ENCODE peak calls at places on chromosome 22, in five cellular contexts. R, I, L, Q and C are unnamed samples.

GRCh38 chr22:42363851-42364250 is 68.4 kb downstream of the NFAM1 start:
- DNase-seq in R (no peak), L (no peak), I (no peak), Q (no peak), C (no peak)

GRCh38 chr22:49026476-49027121 is 801.1 kb downstream of the BRD1 start:
- DNase-seq in Q (no peak), L (no peak), I (no peak), R (no peak), C (no peak)

GRCh38 chr22:41382610-41383009 is 868 bp downstream of the TEF start:
- DNase-seq in L (no peak), Q (no peak), I (peak), R (no peak), C (no peak)

GRCh38 chr22:43440556-43440955 is 28.7 kb downstream of the MPPED1 start:
- DNase-seq in I (no peak), L (no peak), R (no peak), Q (no peak), C (no peak)

GRCh38 chr22:24681236-24681635 is 78.2 kb downstream of the GGT1 start:
- DNase-seq in Q (no peak), I (no peak), L (no peak), R (no peak), C (no peak)

GRCh38 chr22:41968601-41969000 is 642 bp upstream of the SEPTIN3 start:
- DNase-seq in R (no peak), I (no peak), Q (no peak), L (no peak), C (no peak)

GRCh38 chr22:17483670-17484372 is 79.5 kb upstream of the SLC25A18 start:
- DNase-seq in L (peak), R (no peak), Q (no peak), I (no peak), C (peak)

GRCh38 chr22:17581631-17582030 is 18.3 kb downstream of the SLC25A18 start:
- DNase-seq in L (no peak), Q (no peak), R (no peak), I (no peak), C (no peak)

GRCh38 chr22:29449296-29449863 is 11.0 kb downstream of the RFPL1 start:
- DNase-seq in R (no peak), L (no peak), Q (no peak), I (no peak), C (no peak)

GRCh38 chr22:46149493-46149997 is 781 bp upstream of the PPARA start:
- DNase-seq in L (peak), Q (peak), R (no peak), I (peak), C (no peak)

GRCh38 chr22:42022162-42022847 is 23.7 kb downstream of the WBP2NL start:
- DNase-seq in Q (no peak), I (no peak), L (no peak), R (no peak), C (no peak)

GRCh38 chr22:23401111-23401909 is 178.8 kb downstream of the IGLL1 start:
- DNase-seq in Q (no peak), L (no peak), R (peak), I (peak), C (no peak)

GRCh38 chr22:22166941-22167713 is 77.5 kb upstream of the VPREB1 start:
- DNase-seq in R (no peak), Q (no peak), L (no peak), I (no peak), C (no peak)

GRCh38 chr22:44870021-44870420 is 117.6 kb downstream of the ARHGAP8 start:
- DNase-seq in Q (peak), I (peak), R (no peak), L (peak), C (no peak)

GRCh38 chr22:40694409-40694808 is 15.1 kb downstream of the MCHR1 start:
- DNase-seq in I (no peak), R (no peak), Q (no peak), L (no peak), C (no peak)

GRCh38 chr22:28441720-28442263 is 237.8 kb downstream of the TTC28 start:
- DNase-seq in I (peak), L (peak), R (no peak), Q (no peak), C (no peak)

GRCh38 chr22:43879901-43880742 is 11.7 kb downstream of the PNPLA5 start:
- DNase-seq in L (no peak), R (no peak), I (no peak), Q (peak), C (no peak)

GRCh38 chr22:24134090-24134846 is 47.0 kb upstream of the SUSD2 start:
- DNase-seq in L (peak), Q (peak), I (no peak), R (no peak), C (no peak)

GRCh38 chr22:48492371-48493320 is 1335.0 kb downstream of the BRD1 start:
- DNase-seq in R (peak), L (peak), Q (peak), I (peak), C (peak)

GRCh38 chr22:17576475-17576874 is 13.2 kb downstream of the SLC25A18 start:
- DNase-seq in Q (no peak), L (no peak), I (peak), R (peak), C (peak)

GRCh38 chr22:24430431-24431308 is 3.3 kb downstream of the ADORA2A start:
- DNase-seq in I (no peak), L (no peak), Q (no peak), R (no peak), C (no peak)

GRCh38 chr22:48802576-48802975 is 1025.1 kb downstream of the BRD1 start:
- DNase-seq in L (no peak), R (no peak), I (no peak), Q (no peak), C (no peak)

GRCh38 chr22:35454416-35455054 is 54.6 kb downstream of the MCM5 start:
- DNase-seq in R (no peak), I (no peak), L (no peak), Q (no peak), C (no peak)

GRCh38 chr22:23495614-23496444 is 84.3 kb downstream of the IGLL1 start:
- DNase-seq in I (no peak), L (no peak), R (no peak), Q (no peak), C (no peak)

GRCh38 chr22:27212617-27213177 is 555.3 kb downstream of the MIAT start:
- DNase-seq in L (peak), I (peak), Q (no peak), R (peak), C (peak)

GRCh38 chr22:22997262-22997898 is 72.9 kb upstream of the GNAZ start:
- DNase-seq in I (no peak), L (no peak), Q (no peak), R (no peak), C (no peak)

GRCh38 chr22:40567106-40567505 is 69.4 kb downstream of the MRTFA start:
- DNase-seq in Q (no peak), I (peak), R (no peak), L (no peak), C (no peak)

GRCh38 chr22:45742866-45743450 is 71.3 kb downstream of the ATXN10 start:
- DNase-seq in R (peak), I (peak), L (no peak), Q (no peak), C (peak)

GRCh38 chr22:20948450-20948849 is 18.6 kb upstream of the AIFM3 start:
- DNase-seq in R (no peak), I (no peak), L (no peak), Q (no peak), C (no peak)

GRCh38 chr22:45581549-45582080 is 78.9 kb downstream of the FBLN1 start:
- DNase-seq in R (no peak), I (no peak), L (no peak), Q (no peak), C (no peak)

GRCh38 chr22:22893077-22893805 is 5.6 kb downstream of the IGLL5 start:
- DNase-seq in R (no peak), Q (no peak), I (no peak), L (no peak), C (no peak)

GRCh38 chr22:23287136-23288095 is 107.1 kb downstream of the BCR start:
- DNase-seq in I (no peak), Q (no peak), R (no peak), L (no peak), C (no peak)

GRCh38 chr22:31212783-31213626 is 907 bp downstream of the LIMK2 start:
- DNase-seq in Q (no peak), L (no peak), I (peak), R (no peak), C (no peak)

GRCh38 chr22:20567993-20568417 is 60.6 kb downstream of the MED15 start:
- DNase-seq in R (peak), I (peak), Q (no peak), L (no peak), C (no peak)

GRCh38 chr22:30855677-30856518 is 112.7 kb downstream of the MORC2 start:
- DNase-seq in R (no peak), Q (no peak), I (peak), L (no peak), C (no peak)

GRCh38 chr22:19169947-19170318 is 8.6 kb downstream of the SLC25A1 start:
- DNase-seq in Q (no peak), L (no peak), I (no peak), R (no peak), C (no peak)
- H3K4me3 ChIP-seq in Q (no peak), L (no peak), I (peak), R (peak), C (peak)

GRCh38 chr22:50267591-50268390 is 2.4 kb downstream of the MAPK11 start:
- DNase-seq in I (peak), R (peak), Q (peak), L (peak), C (no peak)
- H3K4me3 ChIP-seq in I (peak), R (peak), Q (peak), L (no peak), C (peak)

GRCh38 chr22:37204045-37204655 is 8.1 kb downstream of the SSTR3 start:
- DNase-seq in Q (no peak), R (no peak), L (no peak), I (no peak), C (no peak)
- H3K4me3 ChIP-seq in Q (no peak), R (no peak), L (no peak), I (no peak), C (no peak)

GRCh38 chr22:38518620-38519019 is 12.5 kb upstream of the DDX17 start:
- DNase-seq in L (no peak), I (no peak), Q (no peak), R (no peak), C (no peak)

GRCh38 chr22:38524434-38524833 is 18.3 kb upstream of the DDX17 start:
- DNase-seq in L (no peak), R (no peak), I (no peak), Q (no peak), C (no peak)

GRCh38 chr22:38523479-38523878 is 17.4 kb upstream of the DDX17 start:
- DNase-seq in R (no peak), L (no peak), Q (no peak), I (no peak), C (no peak)

DNA sequence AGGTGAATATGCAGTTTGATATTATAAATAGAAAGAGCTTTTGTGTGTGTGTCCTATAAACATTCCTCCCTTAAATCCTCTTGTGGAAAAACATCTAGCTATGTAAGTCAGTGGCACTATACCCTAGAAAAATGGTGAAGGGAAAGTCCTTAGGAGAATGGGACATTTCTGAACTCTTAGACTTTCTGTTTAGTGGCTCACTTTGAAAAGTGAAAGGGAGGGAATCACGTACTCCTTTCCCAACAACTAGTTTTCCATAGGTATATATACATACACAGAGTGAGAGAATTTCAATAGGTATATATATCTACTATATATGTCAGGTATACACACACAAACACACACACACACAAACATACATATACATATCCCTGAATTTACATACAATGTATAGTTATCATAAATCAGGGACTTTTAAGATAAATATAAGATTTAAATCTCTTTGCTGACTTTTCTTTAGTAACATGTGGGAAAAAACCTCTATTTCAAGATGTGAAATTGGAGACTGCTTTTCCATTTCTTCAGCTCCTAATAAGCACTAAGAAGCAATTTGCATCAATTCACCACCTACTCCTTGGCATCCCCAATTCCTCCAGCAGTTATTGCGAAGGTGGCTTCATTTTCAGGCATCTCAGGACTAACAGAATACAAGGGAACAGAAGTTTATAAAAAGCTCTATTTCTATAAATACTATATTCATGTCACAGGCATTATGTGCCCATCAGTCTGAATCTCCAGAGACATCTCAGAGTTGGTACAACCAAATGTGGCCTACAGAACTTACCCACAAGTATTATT is 13.5 kb upstream of the DDX17 start:
- DNase-seq in I (no peak), Q (no peak), R (no peak), L (no peak), C (no peak)
- H3K4me3 ChIP-seq in I (no peak), Q (no peak), R (no peak), L (no peak), C (no peak)

GRCh38 chr22:19292262-19293230 is 1.0 kb upstream of the CLTCL1 start:
- DNase-seq in Q (no peak), L (no peak), I (no peak), R (no peak), C (no peak)

GRCh38 chr22:19291580-19292261 is at the start of gene CLTCL1:
- DNase-seq in L (peak), R (peak), I (peak), Q (peak), C (no peak)

GRCh38 chr22:19289475-19290161 is 1.9 kb downstream of the CLTCL1 start:
- DNase-seq in L (no peak), I (peak), R (no peak), Q (no peak), C (no peak)

GRCh38 chr22:19290400-19291217 is 910 bp downstream of the CLTCL1 start:
- DNase-seq in R (no peak), Q (no peak), L (peak), I (peak), C (no peak)

GRCh38 chr22:19291218-19291579 is 320 bp downstream of the CLTCL1 start:
- DNase-seq in L (peak), I (peak), Q (no peak), R (no peak), C (no peak)
- H3K4me3 ChIP-seq in L (peak), I (peak), Q (peak), R (peak), C (peak)

GRCh38 chr22:32533265-32534068 is 58.9 kb downstream of the FBXO7 start:
- DNase-seq in R (peak), L (no peak), Q (peak), I (peak), C (no peak)

GRCh38 chr22:32538516-32538915 is 63.9 kb downstream of the FBXO7 start:
- DNase-seq in L (no peak), Q (no peak), R (no peak), I (no peak), C (no peak)

GRCh38 chr22:32534252-32535215 is 59.9 kb downstream of the FBXO7 start:
- DNase-seq in I (peak), L (no peak), R (no peak), Q (no peak), C (no peak)

GRCh38 chr22:32536352-32536751 is 61.7 kb downstream of the FBXO7 start:
- DNase-seq in L (no peak), I (no peak), R (no peak), Q (no peak), C (no peak)

GRCh38 chr22:32535531-32536190 is 61.0 kb downstream of the FBXO7 start:
- DNase-seq in I (no peak), R (no peak), Q (no peak), L (no peak), C (no peak)
- H3K4me3 ChIP-seq in I (no peak), R (no peak), Q (no peak), L (no peak), C (no peak)

DNA sequence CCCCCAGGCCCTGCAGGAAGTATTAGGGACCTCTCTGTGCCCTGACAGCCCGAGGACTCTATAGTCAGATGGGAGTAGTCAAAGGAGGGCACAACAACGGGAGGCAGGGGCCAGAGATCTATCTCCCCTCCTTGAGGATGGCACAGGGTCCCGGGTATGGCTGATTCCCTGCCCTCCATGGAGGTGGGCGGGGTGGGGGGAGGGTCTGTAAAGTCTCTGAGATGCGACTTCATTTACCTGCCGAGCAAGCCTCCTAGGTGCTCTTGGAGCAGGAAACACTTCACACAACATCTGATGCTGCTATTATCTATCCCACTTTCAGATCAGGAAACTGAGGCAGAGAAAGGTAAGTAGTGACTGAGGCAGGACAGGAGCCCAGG is 769 bp upstream of the CDC42EP1 start:
- DNase-seq in Q (no peak), L (no peak), R (no peak), I (no peak), C (no peak)
- H3K4me3 ChIP-seq in Q (peak), L (no peak), R (peak), I (peak), C (peak)

GRCh38 chr22:47155131-47155885 is 392.9 kb downstream of the TBC1D22A start:
- DNase-seq in I (no peak), L (no peak), R (no peak), Q (no peak), C (no peak)
- H3K4me3 ChIP-seq in I (peak), L (no peak), R (no peak), Q (peak), C (no peak)

GRCh38 chr22:39530136-39530535 is 2.4 kb downstream of the RPS19BP1 start:
- DNase-seq in R (no peak), I (no peak), Q (no peak), L (no peak), C (no peak)
- H3K4me3 ChIP-seq in R (no peak), I (no peak), Q (no peak), L (no peak), C (no peak)